ENCODE peak calls at places on chromosomes 1 and 21, in six cellular contexts. E, N, B, Z, U and F are unnamed samples.

GRCh38 chr1:204171751-204172178 is 5.6 kb upstream of the REN start:
- DNase-seq in E (no peak), N (peak), B (peak), Z (no peak), U (no peak), F (no peak)

GRCh38 chr1:91712981-91713841 is 172.7 kb downstream of the TGFBR3 start:
- DNase-seq in E (no peak), N (peak), B (no peak), Z (peak), U (peak), F (no peak)

GRCh38 chr1:208044568-208045241 is 133.8 kb upstream of the CD34 start:
- DNase-seq in E (no peak), N (no peak), B (no peak), Z (no peak), U (no peak), F (no peak)

GRCh38 chr1:227707807-227708206 is 27.3 kb downstream of the JMJD4 start:
- DNase-seq in E (no peak), N (no peak), B (no peak), Z (no peak), U (no peak), F (no peak)

GRCh38 chr21:41411449-41412089 is 14.5 kb upstream of the MX1 start:
- DNase-seq in E (peak), N (no peak), B (no peak), Z (no peak), U (no peak), F (no peak)

GRCh38 chr1:94083653-94084052 is 37.3 kb downstream of the ABCA4 start:
- DNase-seq in E (no peak), N (no peak), B (no peak), Z (no peak), U (no peak), F (no peak)

GRCh38 chr21:34609244-34609950 is 5.5 kb downstream of the RCAN1 start:
- DNase-seq in E (no peak), N (no peak), B (no peak), Z (no peak), U (no peak), F (no peak)

GRCh38 chr1:205004296-205004813 is 38.7 kb upstream of the CNTN2 start:
- DNase-seq in E (no peak), N (peak), B (no peak), Z (no peak), U (no peak), F (no peak)

GRCh38 chr1:152160553-152160952 is 1.5 kb upstream of the RPTN start:
- DNase-seq in E (no peak), N (no peak), B (no peak), Z (no peak), U (no peak), F (no peak)

GRCh38 chr1:183841550-183841949 is 36.6 kb downstream of the RGL1 start:
- DNase-seq in E (no peak), N (peak), B (peak), Z (no peak), U (no peak), F (no peak)

GRCh38 chr1:116768416-116768815 is 14.2 kb downstream of the CD2 start:
- DNase-seq in E (no peak), N (no peak), B (no peak), Z (no peak), U (no peak), F (no peak)

GRCh38 chr1:173356211-173356762 is 120.8 kb upstream of the PRDX6 start:
- DNase-seq in E (no peak), N (peak), B (no peak), Z (no peak), U (no peak), F (no peak)

GRCh38 chr1:24898152-24898908 is 31.7 kb downstream of the RUNX3 start:
- DNase-seq in E (no peak), N (peak), B (peak), Z (peak), U (peak), F (no peak)

GRCh38 chr21:46667191-46667734 is 31.8 kb downstream of the PRMT2 start:
- DNase-seq in E (no peak), N (peak), B (peak), Z (peak), U (no peak), F (no peak)